ENCODE peak calls at places on chromosomes 1 and 21, in four cellular contexts. B, N, O and L are unnamed samples.

GRCh38 chr1:3976821-3977220 is 76.7 kb upstream of the C1orf174 start:
- DNase-seq in B (no peak), O (no peak), N (peak), L (no peak)

GRCh38 chr1:35345439-35345981 is 77.0 kb downstream of the ZMYM4 start:
- DNase-seq in B (no peak), O (no peak), N (no peak), L (no peak)

GRCh38 chr1:163361123-163361934 is 39.6 kb downstream of the NUF2 start:
- DNase-seq in O (no peak), N (peak), B (no peak), L (no peak)

GRCh38 chr1:201020647-201021332 is 2.7 kb downstream of the KIF21B start:
- DNase-seq in O (no peak), B (no peak), N (peak), L (peak)

GRCh38 chr1:41919764-41920397 is 1.2 kb upstream of the HIVEP3 start:
- DNase-seq in N (peak), B (peak), O (no peak), L (peak)

GRCh38 chr1:8230284-8230605 is 87.7 kb upstream of the SLC45A1 start:
- DNase-seq in N (no peak), B (no peak), O (no peak), L (no peak)

GRCh38 chr1:28602536-28603439 is 10.7 kb downstream of the RAB42 start:
- DNase-seq in B (no peak), O (peak), N (peak), L (peak)

GRCh38 chr1:61434276-61434675 is 290.7 kb downstream of the TM2D1 start:
- DNase-seq in B (no peak), N (no peak), O (no peak), L (no peak)

GRCh38 chr21:29487154-29487553 is 188.4 kb downstream of the BACH1 start:
- DNase-seq in N (peak), B (no peak), O (no peak), L (no peak)

GRCh38 chr1:42658880-42659337 is 686 bp downstream of the PPIH start:
- DNase-seq in N (no peak), B (no peak), O (no peak), L (no peak)

GRCh38 chr1:229554886-229555621 is 3.5 kb downstream of the ABCB10 start:
- DNase-seq in N (no peak), B (no peak), O (no peak), L (no peak)

GRCh38 chr1:23122023-23122738 is 46.5 kb downstream of the LUZP1 start:
- DNase-seq in O (peak), N (peak), B (no peak), L (peak)

GRCh38 chr1:60044881-60045280 is 28.7 kb downstream of the C1orf87 start:
- DNase-seq in B (no peak), N (no peak), O (no peak), L (no peak)

GRCh38 chr1:36966242-36966641 is 68.1 kb downstream of the GRIK3 start:
- DNase-seq in O (no peak), N (peak), B (no peak), L (peak)

GRCh38 chr1:226708342-226708780 is 30.7 kb downstream of the ITPKB start:
- DNase-seq in N (no peak), O (no peak), B (peak), L (peak)

GRCh38 chr1:10628685-10629084 is 153.9 kb downstream of the PEX14 start:
- DNase-seq in B (no peak), O (peak), N (peak), L (peak)

GRCh38 chr21:29018540-29018939 is 609 bp downstream of the RWDD2B start:
- DNase-seq in N (no peak), O (no peak), B (no peak), L (no peak)

GRCh38 chr1:179591592-179592580 is at the start of gene TDRD5:
- DNase-seq in O (no peak), B (no peak), N (peak), L (peak)

GRCh38 chr1:191498318-191498717 is 659.9 kb upstream of the RGS18 start:
- DNase-seq in N (no peak), O (peak), B (no peak), L (no peak)

GRCh38 chr21:44425307-44425894 is 29.9 kb upstream of the LRRC3 start:
- DNase-seq in B (no peak), O (no peak), N (peak), L (peak)

GRCh38 chr1:11365744-11366387 is 92.9 kb downstream of the UBIAD1 start:
- DNase-seq in B (no peak), O (no peak), N (no peak), L (no peak)

GRCh38 chr1:179127163-179127895 is 45.5 kb downstream of the TOR3A start:
- DNase-seq in N (no peak), O (no peak), B (no peak), L (no peak)

GRCh38 chr1:99005142-99005491 is 456 bp upstream of the PLPPR5 start:
- DNase-seq in N (peak), O (no peak), B (no peak), L (peak)

GRCh38 chr1:10612446-10613160 is 137.9 kb downstream of the PEX14 start:
- DNase-seq in B (no peak), O (no peak), N (peak), L (peak)